ENCODE peak calls at places on chromosomes 3 and 15, in nine cellular contexts. E is activated CD4-positive, alpha-beta T cell treated with anti-CD3 and anti-CD28 coated beads, Interleukin-2, amount 50 U/mL, for 4 hours; D is RPMI7951; B is activated CD4-positive, alpha-beta memory T cell treated with anti-CD3 and anti-CD28 coated beads for 36 hours; Y is amniotic epithelial cell; A is EH; G is IMR-90; X is progenitor cell of endocrine pancreas; O is GM04504. I is an unnamed sample.

GRCh38 chr3:32321095-32321835 is 70.4 kb upstream of the CMTM7 start:
- DNase-seq in E (no peak), D (no peak), B (no peak), Y (no peak), A (no peak), G (no peak), X (no peak), O (no peak), I (no peak)

GRCh38 chr15:39692464-39693327 is 89.9 kb downstream of the FSIP1 start:
- DNase-seq in E (no peak), D (no peak), B (no peak), Y (no peak), A (no peak), G (no peak), X (no peak), O (no peak), I (no peak)

GRCh38 chr3:14633819-14634424 is 17.6 kb upstream of the CCDC174 start:
- DNase-seq in E (peak), D (peak), B (peak), Y (peak), A (peak), G (peak), X (no peak), O (no peak), I (no peak)

GRCh38 chr15:48536681-48537091 is 108.8 kb downstream of the FBN1 start:
- DNase-seq in E (no peak), D (no peak), B (no peak), Y (peak), A (peak), G (peak), X (no peak), O (peak), I (no peak)

GRCh38 chr15:91936182-91936775 is 82.8 kb downstream of the SLCO3A1 start:
- DNase-seq in E (no peak), D (peak), B (no peak), Y (no peak), A (peak), G (peak), X (no peak), O (no peak), I (no peak)

GRCh38 chr3:193803288-193803687 is 210.3 kb downstream of the OPA1 start:
- DNase-seq in E (no peak), D (no peak), B (no peak), Y (no peak), A (no peak), G (no peak), X (no peak), O (no peak), I (no peak)

GRCh38 chr3:170614214-170614966 is 28.5 kb upstream of the SLC7A14 start:
- DNase-seq in E (no peak), D (peak), B (no peak), Y (peak), A (peak), G (peak), X (no peak), O (peak), I (no peak)

GRCh38 chr3:191783039-191783438 is 322.1 kb downstream of the PYDC2 start:
- DNase-seq in E (no peak), D (no peak), B (no peak), Y (no peak), A (no peak), G (no peak), X (no peak), O (no peak), I (no peak)

GRCh38 chr3:89380006-89380405 is 272.6 kb downstream of the EPHA3 start:
- DNase-seq in E (no peak), D (no peak), B (no peak), Y (peak), A (peak), G (peak), X (no peak), O (no peak), I (no peak)

GRCh38 chr3:60633644-60634043 is 617.6 kb downstream of the FHIT start:
- DNase-seq in E (no peak), D (no peak), B (no peak), Y (no peak), A (no peak), G (no peak), X (no peak), O (no peak), I (no peak)

GRCh38 chr15:63435416-63435815 is 53.8 kb upstream of the CA12 start:
- DNase-seq in E (no peak), D (no peak), B (no peak), Y (no peak), A (no peak), G (no peak), X (no peak), O (no peak), I (no peak)

GRCh38 chr3:170205302-170205701 is 16.9 kb upstream of the PRKCI start:
- DNase-seq in E (no peak), D (peak), B (no peak), Y (peak), A (peak), G (no peak), X (no peak), O (no peak), I (no peak)

GRCh38 chr3:36480916-36481648 is 100.8 kb downstream of the STAC start:
- DNase-seq in E (no peak), D (no peak), B (no peak), Y (no peak), A (peak), G (no peak), X (no peak), O (peak), I (no peak)

GRCh38 chr15:100997442-100997841 is 78.3 kb downstream of the LRRK1 start:
- DNase-seq in E (no peak), D (peak), B (no peak), Y (no peak), A (peak), G (peak), X (no peak), O (peak), I (no peak)

GRCh38 chr3:15148614-15149013 is 49.7 kb upstream of the RBSN start:
- DNase-seq in E (no peak), D (peak), B (no peak), Y (peak), A (peak), G (no peak), X (no peak), O (no peak), I (peak)

GRCh38 chr3:118772036-118773030 is 262.3 kb downstream of the IGSF11 start:
- DNase-seq in E (no peak), D (peak), B (peak), Y (no peak), A (no peak), G (no peak), X (no peak), O (no peak), I (no peak)

GRCh38 chr15:41773332-41773728 is 954 bp upstream of the MAPKBP1 start:
- DNase-seq in E (no peak), D (no peak), B (no peak), Y (no peak), A (no peak), G (no peak), X (no peak), O (no peak), I (no peak)